ENCODE peak calls at places on chromosomes 12 and 14, in seven cellular contexts. T is HTR-8/SVneo; M is ACHN; H is activated T-cell treated with anti-CD3 and anti-CD28 coated beads for 4 hours; E is chondrocyte; C is lung microvascular endothelial cell; A is activated CD4-positive, alpha-beta T cell treated with anti-CD3 and anti-CD28 coated beads, Interleukin-2, amount 10 ng/mL, durations not matched to agents 7 days and 5 days. B is an unnamed sample.

GRCh38 chr14:95509512-95509911 is 6.9 kb downstream of the SYNE3 start:
- DNase-seq in C (no peak), M (no peak), E (no peak), T (no peak), H (no peak), A (no peak), B (no peak)

GRCh38 chr12:116123511-116124258 is 153.8 kb downstream of the MED13L start:
- DNase-seq in H (peak), C (peak), E (no peak), T (no peak), M (no peak), A (no peak), B (no peak)

GRCh38 chr14:100651999-100652508 is 64.8 kb upstream of the BEGAIN start:
- DNase-seq in H (no peak), E (no peak), M (no peak), C (no peak), T (no peak), A (no peak), B (no peak)

GRCh38 chr12:118237908-118238307 is 102.0 kb downstream of the PEBP1 start:
- DNase-seq in C (no peak), H (no peak), E (no peak), T (no peak), A (no peak), M (peak), B (peak)

GRCh38 chr12:49518914-49519573 is 19.8 kb upstream of the KCNH3 start:
- DNase-seq in E (no peak), M (peak), C (peak), T (no peak), H (no peak), A (no peak), B (no peak)

GRCh38 chr12:48118491-48118890 is 673 bp upstream of the PFKM start:
- DNase-seq in A (no peak), E (no peak), C (no peak), M (peak), H (no peak), T (no peak), B (no peak)

GRCh38 chr12:52848661-52849255 is at the start of gene KRT78:
- DNase-seq in H (no peak), M (no peak), T (no peak), E (peak), A (no peak), C (no peak), B (no peak)

GRCh38 chr14:87824261-87824660 is 168.7 kb downstream of the GALC start:
- DNase-seq in A (no peak), H (no peak), E (no peak), T (no peak), C (no peak), M (no peak), B (no peak)

GRCh38 chr12:112664569-112664968 is 127.0 kb upstream of the RPH3A start:
- DNase-seq in T (peak), C (peak), A (no peak), H (no peak), E (no peak), M (peak), B (peak)

GRCh38 chr12:89051065-89051677 is 301.1 kb downstream of the DUSP6 start:
- DNase-seq in A (peak), H (no peak), M (peak), E (no peak), T (peak), C (peak), B (peak)

GRCh38 chr12:104438134-104438533 is 18.6 kb upstream of the CHST11 start:
- DNase-seq in T (no peak), A (no peak), E (no peak), M (no peak), C (no peak), H (no peak), B (no peak)

GRCh38 chr14:75301666-75302325 is 23.2 kb downstream of the FOS start:
- DNase-seq in E (no peak), A (no peak), H (no peak), M (no peak), T (no peak), C (no peak), B (peak)

GRCh38 chr12:6026998-6027397 is 81.9 kb upstream of the ANO2 start:
- DNase-seq in H (no peak), C (peak), A (no peak), E (no peak), T (no peak), M (no peak), B (no peak)

GRCh38 chr12:115569694-115570093 is 707.8 kb downstream of the MED13L start:
- DNase-seq in A (no peak), H (no peak), C (no peak), T (no peak), E (no peak), M (no peak), B (no peak)

GRCh38 chr14:92956961-92957360 is 34.0 kb downstream of the CHGA start:
- DNase-seq in T (no peak), M (no peak), E (peak), A (no peak), H (no peak), C (no peak), B (no peak)

GRCh38 chr12:92124708-92125067 is 21.0 kb downstream of the BTG1 start:
- DNase-seq in E (no peak), A (no peak), H (no peak), T (no peak), M (no peak), C (no peak), B (no peak)

GRCh38 chr14:34324363-34324795 is 137.7 kb downstream of the SPTSSA start:
- DNase-seq in M (peak), C (peak), E (no peak), H (peak), T (peak), A (peak), B (peak)

GRCh38 chr14:35107866-35108265 is 13.9 kb downstream of the PPP2R3C start:
- DNase-seq in E (no peak), T (no peak), M (no peak), H (no peak), C (no peak), A (no peak), B (no peak)

GRCh38 chr14:102140750-102141145 is 1.1 kb downstream of the WDR20 start:
- DNase-seq in T (peak), E (no peak), M (no peak), A (no peak), C (no peak), H (no peak), B (no peak)

GRCh38 chr14:69647216-69647615 is 35.8 kb downstream of the SUSD6 start:
- DNase-seq in T (no peak), M (no peak), E (no peak), A (no peak), C (no peak), H (no peak), B (no peak)

GRCh38 chr14:92897922-92898599 is 24.9 kb upstream of the CHGA start:
- DNase-seq in M (no peak), E (no peak), T (no peak), A (peak), C (no peak), H (peak), B (no peak)

GRCh38 chr12:92544321-92544720 is 158.5 kb upstream of the PLEKHG7 start:
- DNase-seq in C (no peak), A (no peak), M (no peak), E (no peak), H (no peak), T (no peak), B (no peak)

GRCh38 chr12:53808023-53808705 is 56.4 kb upstream of the CISTR start:
- DNase-seq in C (no peak), T (no peak), H (no peak), M (no peak), A (no peak), E (no peak), B (no peak)

GRCh38 chr12:12979151-12979550 is 20.9 kb downstream of the HEBP1 start:
- DNase-seq in H (no peak), E (no peak), C (peak), M (no peak), A (no peak), T (no peak), B (no peak)

GRCh38 chr14:97713023-97713422 is 915.8 kb downstream of the VRK1 start:
- DNase-seq in E (no peak), M (no peak), T (no peak), C (no peak), H (no peak), A (no peak), B (no peak)

GRCh38 chr12:42609605-42610004 is 20.1 kb upstream of the PRICKLE1 start:
- DNase-seq in H (no peak), E (no peak), T (no peak), M (peak), C (no peak), A (no peak), B (peak)

GRCh38 chr12:88052686-88053085 is 23.5 kb upstream of the C12orf50 start:
- DNase-seq in E (no peak), C (peak), A (peak), H (no peak), M (peak), T (no peak), B (peak)

GRCh38 chr14:64731141-64731581 is 26.9 kb downstream of the PLEKHG3 start:
- DNase-seq in A (no peak), H (no peak), T (no peak), C (no peak), M (no peak), E (peak), B (no peak)

GRCh38 chr12:123119808-123120207 is 31.1 kb downstream of the PITPNM2 start:
- DNase-seq in H (peak), C (no peak), A (peak), T (no peak), M (no peak), E (no peak), B (no peak)

GRCh38 chr14:89504602-89505320 is 87.7 kb upstream of the FOXN3 start:
- DNase-seq in A (peak), H (no peak), C (no peak), T (no peak), M (no peak), E (no peak), B (no peak)

GRCh38 chr14:68552597-68552996 is 240.3 kb downstream of the ZFP36L1 start:
- DNase-seq in A (no peak), H (no peak), C (no peak), M (peak), T (no peak), E (no peak), B (no peak)

GRCh38 chr12:124044021-124044420 is 71.0 kb downstream of the ZNF664 start:
- DNase-seq in C (no peak), A (no peak), H (no peak), M (no peak), E (no peak), T (no peak), B (no peak)

GRCh38 chr14:35988972-35989690 is 163.0 kb downstream of the BRMS1L start:
- DNase-seq in A (no peak), C (no peak), M (no peak), H (no peak), E (no peak), T (no peak), B (peak)

GRCh38 chr12:106304001-106304421 is 1.5 kb downstream of the TCP11L2 start:
- DNase-seq in M (no peak), A (peak), C (peak), E (no peak), H (no peak), T (no peak), B (no peak)

B was measured in Calu3.